ENCODE peak calls at places on chromosomes 7 and 10, in ten cellular contexts. P is dorsolateral prefrontal cortex, M is GM13976, L is AG09319, Z is glutamatergic neuron, H is AG04450, N is cardiac muscle cell, D is body of pancreas, O is bronchial epithelial cell, T is PC-9. V is an unnamed sample.
A peak's percentile ranks its signal among the peaks of the same experiment; 100 is the strongest.

GRCh38 chr10:22294694-22295093 is 21.5 kb upstream of the COMMD3 start:
- DNase-seq in P (no peak), M (no peak), L (no peak), Z (no peak), H (no peak), N (no peak), D (no peak), O (no peak), T (no peak), V (no peak)

GRCh38 chr7:102418603-102419002 is 14.8 kb upstream of the ORAI2 start:
- DNase-seq in P (no peak), M (no peak), L (no peak), Z (no peak), H (no peak), N (no peak), D (no peak), O (no peak), T (no peak), V (no peak)

GRCh38 chr10:73894245-73894971 is 16.5 kb upstream of the PLAU start:
- DNase-seq in P (no peak), M (no peak), L (no peak), Z (no peak), H (no peak), N (no peak), D (no peak), O (peak; percentile 87), T (peak; percentile 84), V (no peak)

GRCh38 chr10:96998329-96998888 is 166.3 kb downstream of the LCOR start:
- DNase-seq in P (no peak), M (no peak), L (no peak), Z (no peak), H (peak; percentile 72), N (peak; percentile 35), D (peak; percentile 28), O (peak; percentile 47), T (no peak), V (no peak)

GRCh38 chr7:7276151-7276550 is 93.8 kb downstream of the C1GALT1 start:
- DNase-seq in P (no peak), M (no peak), L (no peak), Z (no peak), H (no peak), N (no peak), D (no peak), O (no peak), T (no peak), V (no peak)

GRCh38 chr10:119006451-119007210 is 22.9 kb upstream of the NANOS1 start:
- DNase-seq in P (no peak), M (no peak), L (peak; percentile 89), Z (no peak), H (peak; percentile 97), N (no peak), D (peak; percentile 64), O (peak; percentile 98), T (peak; percentile 96), V (no peak)

GRCh38 chr7:25951414-25952276 is 200.4 kb upstream of the NFE2L3 start:
- DNase-seq in P (no peak), M (peak; percentile 33), L (no peak), Z (peak; percentile 39), H (no peak), N (no peak), D (peak; percentile 47), O (peak; percentile 20), T (no peak), V (peak; percentile 34)

GRCh38 chr7:4837814-4838625 is 23.8 kb downstream of the PAPOLB start:
- DNase-seq in P (no peak), M (peak; percentile 22), L (no peak), Z (peak; percentile 68), H (no peak), N (no peak), D (no peak), O (no peak), T (no peak), V (no peak)

GRCh38 chr10:45456822-45457221 is 82.8 kb downstream of the ALOX5 start:
- DNase-seq in P (no peak), M (no peak), L (no peak), Z (no peak), H (no peak), N (no peak), D (no peak), O (no peak), T (no peak), V (no peak)

GRCh38 chr10:12350167-12350872 is 973 bp downstream of the CAMK1D start:
- DNase-seq in P (no peak), M (peak; percentile 71), L (no peak), Z (peak; percentile 52), H (no peak), N (peak; percentile 46), D (peak; percentile 33), O (peak; percentile 29), T (peak; percentile 38), V (peak; percentile 74)

GRCh38 chr7:116717137-116717536 is 45.1 kb downstream of the MET start:
- DNase-seq in P (no peak), M (no peak), L (no peak), Z (no peak), H (no peak), N (no peak), D (no peak), O (no peak), T (no peak), V (no peak)

GRCh38 chr7:20784311-20785210 is 2.1 kb downstream of the SP8 start:
- DNase-seq in P (no peak), M (no peak), L (no peak), Z (peak; percentile 65), H (no peak), N (peak; percentile 44), D (no peak), O (peak; percentile 28), T (no peak), V (peak; percentile 68)

GRCh38 chr10:73076361-73077183 is 20.1 kb downstream of the P4HA1 start:
- DNase-seq in P (no peak), M (no peak), L (no peak), Z (no peak), H (peak; percentile 62), N (no peak), D (peak; percentile 46), O (no peak), T (no peak), V (no peak)

GRCh38 chr10:61900829-61901783 is at the start of gene ARID5B:
- DNase-seq in P (no peak), M (peak; percentile 71), L (no peak), Z (peak; percentile 42), H (no peak), N (peak; percentile 73), D (peak; percentile 58), O (peak; percentile 61), T (peak; percentile 64), V (peak; percentile 69)

GRCh38 chr10:85794553-85794952 is 572.0 kb downstream of the GRID1 start:
- DNase-seq in P (no peak), M (no peak), L (no peak), Z (no peak), H (no peak), N (no peak), D (no peak), O (no peak), T (no peak), V (no peak)

GRCh38 chr10:85791846-85792532 is 574.6 kb downstream of the GRID1 start:
- DNase-seq in P (no peak), M (no peak), L (no peak), Z (no peak), H (no peak), N (peak; percentile 26), D (no peak), O (peak; percentile 33), T (no peak), V (no peak)

GRCh38 chr10:85795460-85795859 is 571.1 kb downstream of the GRID1 start:
- DNase-seq in P (no peak), M (no peak), L (no peak), Z (no peak), H (no peak), N (no peak), D (no peak), O (peak; percentile 32), T (no peak), V (no peak)

GRCh38 chr10:85790155-85790789 is 576.3 kb downstream of the GRID1 start:
- DNase-seq in P (no peak), M (no peak), L (no peak), Z (no peak), H (no peak), N (no peak), D (no peak), O (no peak), T (no peak), V (no peak)

DNA sequence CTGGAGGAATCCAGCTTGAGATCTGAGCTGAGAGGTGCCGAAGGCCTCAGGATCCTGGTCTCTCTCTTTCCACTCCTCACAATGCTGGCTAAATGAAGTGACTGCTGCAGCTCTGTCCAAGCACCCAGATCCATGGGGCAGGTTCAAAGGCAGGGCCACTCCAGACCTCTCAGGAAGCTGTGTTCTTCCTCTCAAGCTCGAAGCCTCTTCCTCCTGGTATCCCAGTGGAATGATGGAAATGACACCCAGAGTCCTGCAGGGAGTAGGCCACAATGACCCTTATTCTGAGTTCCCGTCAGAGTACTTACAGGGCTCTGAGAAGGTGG is 574.1 kb downstream of the GRID1 start:
- DNase-seq in P (no peak), M (no peak), L (no peak), Z (no peak), H (no peak), N (no peak), D (no peak), O (no peak), T (no peak), V (no peak)
- TF ChIP-seq CTCF in P (no peak), M (no peak), L (no peak), Z (no peak), H (no peak), N (no peak), D (no peak), O (no peak), T (no peak), V (no peak)

GRCh38 chr7:106613861-106614560 is 46.9 kb downstream of the CCDC71L start:
- DNase-seq in P (no peak), M (no peak), L (no peak), Z (no peak), H (no peak), N (no peak), D (no peak), O (no peak), T (no peak), V (no peak)
- TF ChIP-seq CTCF in P (no peak), M (no peak), L (no peak), Z (no peak), H (no peak), N (no peak), D (no peak), O (no peak), T (no peak), V (no peak)

DNA sequence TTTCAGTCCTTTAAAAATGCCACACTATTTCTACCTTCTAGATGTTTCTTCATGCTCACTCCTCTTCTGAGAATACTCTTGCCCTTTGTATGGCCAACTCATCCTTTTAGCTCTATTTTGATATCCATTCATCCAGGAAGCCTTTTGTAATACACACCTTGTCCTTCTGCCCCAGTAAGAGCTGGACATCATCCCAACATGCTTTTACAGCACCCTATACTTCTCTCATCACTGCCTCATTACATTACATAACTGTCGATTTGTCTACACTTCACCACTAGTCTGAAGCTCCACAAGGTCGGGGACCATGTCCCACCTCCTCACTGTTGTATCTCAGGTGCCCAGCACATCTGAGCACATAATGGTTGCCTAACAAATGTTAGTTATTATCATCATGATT is 29.2 kb downstream of the PRR15 start:
- DNase-seq in P (no peak), M (no peak), L (no peak), Z (no peak), H (no peak), N (no peak), D (no peak), O (no peak), T (no peak), V (no peak)
- TF ChIP-seq CTCF in P (no peak), M (no peak), L (no peak), Z (no peak), H (no peak), N (no peak), D (no peak), O (no peak), T (no peak), V (no peak)

GRCh38 chr7:13989138-13989943 is at the start of gene ETV1:
- DNase-seq in P (no peak), M (peak; percentile 14), L (no peak), Z (peak; percentile 74), H (no peak), N (peak; percentile 94), D (peak; percentile 26), O (peak; percentile 45), T (peak; percentile 60), V (no peak)
- TF ChIP-seq CTCF in P (no peak), M (no peak), L (peak; percentile 51), Z (peak; percentile 20), H (peak; percentile 55), N (peak; percentile 56), D (peak; percentile 22), O (peak; percentile 48), T (no peak), V (no peak)

V was measured in GM20000.